ENCODE peak calls at places on chromosomes 13 and 19, in nine cellular contexts. One of them, this sample, is unnamed.

GRCh38 chr19:15635016-15635805 is 5.5 kb upstream of the CYP4F3 start:
- DNase-seq in breast epithelium: no peak
- DNase-seq in astrocyte of the spinal cord: no peak
- DNase-seq in WTC11: no peak
- DNase-seq in fibroblast of lung: no peak
- DNase-seq in esophagus squamous epithelium: no peak
- DNase-seq in GM10248: no peak
- DNase-seq in tibial artery: no peak
- DNase-seq in H9: no peak
- DNase-seq in this sample: no peak

GRCh38 chr13:44382635-44383145 is 9.1 kb downstream of the SERP2 start:
- DNase-seq in breast epithelium: no peak
- DNase-seq in GM10248: no peak
- DNase-seq in astrocyte of the spinal cord: no peak
- DNase-seq in esophagus squamous epithelium: no peak
- DNase-seq in fibroblast of lung: no peak
- DNase-seq in H9: no peak
- DNase-seq in WTC11: no peak
- DNase-seq in tibial artery: no peak
- DNase-seq in this sample: no peak

GRCh38 chr19:44890366-44891015 is 563 bp upstream of the TOMM40 start:
- DNase-seq in esophagus squamous epithelium: peak
- DNase-seq in fibroblast of lung: peak
- DNase-seq in GM10248: peak
- DNase-seq in breast epithelium: peak
- DNase-seq in WTC11: peak
- DNase-seq in tibial artery: peak
- DNase-seq in H9: peak
- DNase-seq in astrocyte of the spinal cord: peak
- DNase-seq in this sample: peak

GRCh38 chr19:3056454-3057016 is 5.8 kb downstream of the TLE5 start:
- DNase-seq in tibial artery: no peak
- DNase-seq in breast epithelium: no peak
- DNase-seq in WTC11: no peak
- DNase-seq in esophagus squamous epithelium: no peak
- DNase-seq in GM10248: no peak
- DNase-seq in fibroblast of lung: no peak
- DNase-seq in astrocyte of the spinal cord: no peak
- DNase-seq in H9: no peak
- DNase-seq in this sample: no peak

GRCh38 chr19:19538767-19539166 is 702 bp downstream of the CILP2 start:
- DNase-seq in esophagus squamous epithelium: no peak
- DNase-seq in GM10248: no peak
- DNase-seq in tibial artery: no peak
- DNase-seq in astrocyte of the spinal cord: no peak
- DNase-seq in breast epithelium: no peak
- DNase-seq in fibroblast of lung: no peak
- DNase-seq in WTC11: peak
- DNase-seq in H9: peak
- DNase-seq in this sample: no peak

GRCh38 chr13:27569405-27569804 is 50.9 kb downstream of the LNX2 start:
- DNase-seq in esophagus squamous epithelium: no peak
- DNase-seq in tibial artery: no peak
- DNase-seq in GM10248: no peak
- DNase-seq in H9: no peak
- DNase-seq in fibroblast of lung: no peak
- DNase-seq in breast epithelium: no peak
- DNase-seq in astrocyte of the spinal cord: no peak
- DNase-seq in WTC11: no peak
- DNase-seq in this sample: no peak

GRCh38 chr13:111038887-111039286 is 76.2 kb upstream of the ARHGEF7 start:
- DNase-seq in tibial artery: no peak
- DNase-seq in H9: no peak
- DNase-seq in astrocyte of the spinal cord: no peak
- DNase-seq in breast epithelium: no peak
- DNase-seq in WTC11: no peak
- DNase-seq in fibroblast of lung: no peak
- DNase-seq in esophagus squamous epithelium: no peak
- DNase-seq in GM10248: no peak
- DNase-seq in this sample: no peak

GRCh38 chr19:55473613-55474012 is 2.8 kb upstream of the ZNF628 start:
- DNase-seq in GM10248: no peak
- DNase-seq in WTC11: no peak
- DNase-seq in tibial artery: no peak
- DNase-seq in H9: no peak
- DNase-seq in astrocyte of the spinal cord: peak
- DNase-seq in breast epithelium: no peak
- DNase-seq in fibroblast of lung: no peak
- DNase-seq in esophagus squamous epithelium: no peak
- DNase-seq in this sample: no peak

GRCh38 chr19:45191324-45191845 is 12.8 kb downstream of the BLOC1S3 start:
- DNase-seq in H9: no peak
- DNase-seq in breast epithelium: no peak
- DNase-seq in astrocyte of the spinal cord: no peak
- DNase-seq in fibroblast of lung: no peak
- DNase-seq in tibial artery: no peak
- DNase-seq in GM10248: no peak
- DNase-seq in WTC11: no peak
- DNase-seq in esophagus squamous epithelium: no peak
- DNase-seq in this sample: no peak

GRCh38 chr13:43356566-43356965 is 333.2 kb downstream of the DNAJC15 start:
- DNase-seq in GM10248: no peak
- DNase-seq in tibial artery: no peak
- DNase-seq in fibroblast of lung: no peak
- DNase-seq in esophagus squamous epithelium: no peak
- DNase-seq in H9: no peak
- DNase-seq in breast epithelium: no peak
- DNase-seq in WTC11: no peak
- DNase-seq in astrocyte of the spinal cord: no peak
- DNase-seq in this sample: no peak

GRCh38 chr19:54439174-54439851 is 9.7 kb upstream of the LENG8 start:
- DNase-seq in WTC11: peak
- DNase-seq in esophagus squamous epithelium: no peak
- DNase-seq in fibroblast of lung: peak
- DNase-seq in H9: peak
- DNase-seq in GM10248: no peak
- DNase-seq in astrocyte of the spinal cord: peak
- DNase-seq in breast epithelium: peak
- DNase-seq in tibial artery: no peak
- DNase-seq in this sample: no peak

GRCh38 chr13:49307365-49307764 is 59.6 kb downstream of the CDADC1 start:
- DNase-seq in tibial artery: peak
- DNase-seq in esophagus squamous epithelium: no peak
- DNase-seq in H9: no peak
- DNase-seq in astrocyte of the spinal cord: peak
- DNase-seq in WTC11: no peak
- DNase-seq in fibroblast of lung: no peak
- DNase-seq in GM10248: no peak
- DNase-seq in breast epithelium: no peak
- DNase-seq in this sample: no peak

GRCh38 chr19:34244611-34245299 is 9.6 kb upstream of the GARRE1 start:
- DNase-seq in astrocyte of the spinal cord: no peak
- DNase-seq in esophagus squamous epithelium: no peak
- DNase-seq in WTC11: no peak
- DNase-seq in fibroblast of lung: peak
- DNase-seq in GM10248: no peak
- DNase-seq in breast epithelium: no peak
- DNase-seq in tibial artery: no peak
- DNase-seq in H9: no peak
- DNase-seq in this sample: no peak

GRCh38 chr19:48970923-48971395 is 5.8 kb downstream of the FTL start:
- DNase-seq in astrocyte of the spinal cord: peak
- DNase-seq in H9: peak
- DNase-seq in tibial artery: peak
- DNase-seq in GM10248: peak
- DNase-seq in WTC11: peak
- DNase-seq in breast epithelium: no peak
- DNase-seq in esophagus squamous epithelium: no peak
- DNase-seq in fibroblast of lung: peak
- DNase-seq in this sample: peak

GRCh38 chr13:36915891-36916640 is 4.0 kb downstream of the SMAD9 start:
- DNase-seq in tibial artery: no peak
- DNase-seq in WTC11: no peak
- DNase-seq in breast epithelium: no peak
- DNase-seq in fibroblast of lung: no peak
- DNase-seq in esophagus squamous epithelium: no peak
- DNase-seq in H9: no peak
- DNase-seq in GM10248: no peak
- DNase-seq in astrocyte of the spinal cord: no peak
- DNase-seq in this sample: no peak

GRCh38 chr19:15813916-15814315 is 1.5 kb downstream of the OR10H1 start:
- DNase-seq in fibroblast of lung: no peak
- DNase-seq in astrocyte of the spinal cord: no peak
- DNase-seq in WTC11: no peak
- DNase-seq in tibial artery: no peak
- DNase-seq in esophagus squamous epithelium: no peak
- DNase-seq in GM10248: no peak
- DNase-seq in breast epithelium: no peak
- DNase-seq in H9: no peak
- DNase-seq in this sample: no peak

GRCh38 chr19:34096020-34096915 is 76.0 kb upstream of the LSM14A start:
- DNase-seq in tibial artery: no peak
- DNase-seq in esophagus squamous epithelium: no peak
- DNase-seq in astrocyte of the spinal cord: peak
- DNase-seq in GM10248: peak
- DNase-seq in breast epithelium: no peak
- DNase-seq in fibroblast of lung: peak
- DNase-seq in WTC11: peak
- DNase-seq in H9: peak
- DNase-seq in this sample: no peak

GRCh38 chr13:30346159-30346788 is 38.9 kb upstream of the KATNAL1 start:
- DNase-seq in astrocyte of the spinal cord: no peak
- DNase-seq in fibroblast of lung: no peak
- DNase-seq in breast epithelium: no peak
- DNase-seq in GM10248: peak
- DNase-seq in esophagus squamous epithelium: no peak
- DNase-seq in H9: no peak
- DNase-seq in tibial artery: no peak
- DNase-seq in WTC11: no peak
- DNase-seq in this sample: no peak

GRCh38 chr13:109156181-109156935 is 526.9 kb downstream of the MYO16 start:
- DNase-seq in H9: no peak
- DNase-seq in tibial artery: peak
- DNase-seq in WTC11: no peak
- DNase-seq in breast epithelium: no peak
- DNase-seq in astrocyte of the spinal cord: peak
- DNase-seq in esophagus squamous epithelium: no peak
- DNase-seq in GM10248: no peak
- DNase-seq in fibroblast of lung: peak
- DNase-seq in this sample: no peak

GRCh38 chr19:10289167-10289835 is 451 bp upstream of the ICAM5 start:
- DNase-seq in astrocyte of the spinal cord: no peak
- DNase-seq in H9: peak
- DNase-seq in GM10248: peak
- DNase-seq in esophagus squamous epithelium: no peak
- DNase-seq in breast epithelium: no peak
- DNase-seq in WTC11: peak
- DNase-seq in tibial artery: no peak
- DNase-seq in fibroblast of lung: peak
- DNase-seq in this sample: no peak

GRCh38 chr19:40803857-40804782 is 5.1 kb downstream of the EGLN2 start:
- DNase-seq in breast epithelium: no peak
- DNase-seq in astrocyte of the spinal cord: no peak
- DNase-seq in GM10248: peak
- DNase-seq in H9: peak
- DNase-seq in tibial artery: no peak
- DNase-seq in esophagus squamous epithelium: peak
- DNase-seq in WTC11: no peak
- DNase-seq in fibroblast of lung: no peak
- DNase-seq in this sample: no peak
- TF ChIP-seq CTCF in breast epithelium: no peak
- TF ChIP-seq CTCF in astrocyte of the spinal cord: no peak
- TF ChIP-seq CTCF in GM10248: no peak
- TF ChIP-seq CTCF in H9: no peak
- TF ChIP-seq CTCF in tibial artery: no peak
- TF ChIP-seq CTCF in esophagus squamous epithelium: no peak
- TF ChIP-seq CTCF in WTC11: no peak
- TF ChIP-seq CTCF in fibroblast of lung: no peak
- TF ChIP-seq CTCF in this sample: no peak

GRCh38 chr19:5253403-5254110 is 87.1 kb downstream of the PTPRS start:
- DNase-seq in H9: no peak
- DNase-seq in tibial artery: no peak
- DNase-seq in esophagus squamous epithelium: no peak
- DNase-seq in GM10248: no peak
- DNase-seq in fibroblast of lung: no peak
- DNase-seq in breast epithelium: no peak
- DNase-seq in astrocyte of the spinal cord: peak
- DNase-seq in WTC11: no peak
- DNase-seq in this sample: no peak
- TF ChIP-seq CTCF in H9: no peak
- TF ChIP-seq CTCF in tibial artery: no peak
- TF ChIP-seq CTCF in esophagus squamous epithelium: no peak
- TF ChIP-seq CTCF in GM10248: no peak
- TF ChIP-seq CTCF in fibroblast of lung: no peak
- TF ChIP-seq CTCF in breast epithelium: no peak
- TF ChIP-seq CTCF in astrocyte of the spinal cord: no peak
- TF ChIP-seq CTCF in WTC11: no peak
- TF ChIP-seq CTCF in this sample: no peak

DNA sequence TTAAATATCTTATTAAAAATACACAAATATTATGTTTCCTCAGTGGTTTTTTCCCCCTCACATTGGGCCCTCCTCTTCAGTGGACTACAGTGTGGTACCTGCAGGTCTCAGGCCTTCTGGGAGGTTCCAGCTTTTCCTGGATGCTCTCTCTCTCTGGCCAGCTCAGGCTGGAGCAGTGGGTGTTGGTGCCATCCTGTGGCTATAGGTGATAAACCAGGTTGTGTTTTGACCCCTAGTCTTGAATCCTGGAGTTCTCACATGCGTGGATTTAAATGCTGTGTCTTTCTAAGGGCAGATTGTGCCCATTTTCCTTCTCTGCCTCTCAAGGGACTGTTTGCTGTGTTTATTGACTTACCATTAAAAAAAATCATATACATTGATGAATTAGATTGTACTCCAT is 41.2 kb upstream of the ZNF527 start:
- DNase-seq in breast epithelium: no peak
- DNase-seq in GM10248: no peak
- DNase-seq in esophagus squamous epithelium: no peak
- DNase-seq in tibial artery: no peak
- DNase-seq in astrocyte of the spinal cord: no peak
- DNase-seq in H9: peak
- DNase-seq in WTC11: peak
- DNase-seq in fibroblast of lung: no peak
- DNase-seq in this sample: no peak
- TF ChIP-seq CTCF in breast epithelium: no peak
- TF ChIP-seq CTCF in GM10248: no peak
- TF ChIP-seq CTCF in esophagus squamous epithelium: no peak
- TF ChIP-seq CTCF in tibial artery: no peak
- TF ChIP-seq CTCF in astrocyte of the spinal cord: peak
- TF ChIP-seq CTCF in H9: peak
- TF ChIP-seq CTCF in WTC11: no peak
- TF ChIP-seq CTCF in fibroblast of lung: no peak
- TF ChIP-seq CTCF in this sample: peak

DNA sequence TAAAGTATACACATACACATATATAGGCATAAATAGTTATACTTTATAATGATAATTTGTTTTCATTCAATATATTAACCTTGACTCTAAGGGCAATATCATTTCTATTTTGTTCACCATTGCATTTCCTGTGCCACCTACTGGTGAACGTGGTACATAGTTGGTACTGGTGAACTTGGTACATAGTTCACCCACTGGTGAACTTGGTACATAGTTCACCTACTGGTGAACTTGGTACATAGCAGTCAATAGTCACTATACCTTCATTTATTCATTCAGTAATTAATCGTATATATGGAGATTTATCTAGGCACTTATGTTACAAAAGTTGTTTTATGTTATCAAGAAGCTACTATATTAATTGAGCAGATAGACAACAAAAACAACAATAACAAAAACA is 172.6 kb upstream of the ATXN8OS start:
- DNase-seq in breast epithelium: no peak
- DNase-seq in fibroblast of lung: no peak
- DNase-seq in WTC11: no peak
- DNase-seq in GM10248: no peak
- DNase-seq in tibial artery: no peak
- DNase-seq in esophagus squamous epithelium: no peak
- DNase-seq in astrocyte of the spinal cord: no peak
- DNase-seq in H9: no peak
- DNase-seq in this sample: no peak
- TF ChIP-seq CTCF in breast epithelium: no peak
- TF ChIP-seq CTCF in fibroblast of lung: no peak
- TF ChIP-seq CTCF in WTC11: peak
- TF ChIP-seq CTCF in GM10248: no peak
- TF ChIP-seq CTCF in tibial artery: no peak
- TF ChIP-seq CTCF in esophagus squamous epithelium: no peak
- TF ChIP-seq CTCF in astrocyte of the spinal cord: peak
- TF ChIP-seq CTCF in H9: peak
- TF ChIP-seq CTCF in this sample: peak